ENCODE peak calls at places on chromosomes 6 and 20, in seven cellular contexts. One of them, this sample, is unnamed.

GRCh38 chr20:32902456-32903420 is 44.0 kb downstream of the EFCAB8 start:
- DNase-seq in HT1080: peak
- DNase-seq in stimulated activated CD4-positive, alpha-beta T cell treated with anti-CD3 and anti-CD28 coated beads, Interleukin-4, amount 100 ng/mL, for 4 hours: peak
- DNase-seq in H7: peak
- DNase-seq in MCF 10A: peak
- DNase-seq in CD4-positive, alpha-beta memory T cell: peak
- DNase-seq in stimulated activated CD8-positive, alpha-beta memory T cell treated with anti-CD3 and anti-CD28 coated beads, Interleukin-4, amount 100 ng/mL, for 4 hours: peak
- DNase-seq in this sample: peak

GRCh38 chr6:99241905-99242534 is 107.5 kb downstream of the FAXC start:
- DNase-seq in HT1080: peak
- DNase-seq in stimulated activated CD4-positive, alpha-beta T cell treated with anti-CD3 and anti-CD28 coated beads, Interleukin-4, amount 100 ng/mL, for 4 hours: no peak
- DNase-seq in H7: peak
- DNase-seq in MCF 10A: peak
- DNase-seq in CD4-positive, alpha-beta memory T cell: no peak
- DNase-seq in stimulated activated CD8-positive, alpha-beta memory T cell treated with anti-CD3 and anti-CD28 coated beads, Interleukin-4, amount 100 ng/mL, for 4 hours: no peak
- DNase-seq in this sample: peak

GRCh38 chr6:128339635-128340436 is 180.6 kb downstream of the PTPRK start:
- DNase-seq in HT1080: no peak
- DNase-seq in stimulated activated CD4-positive, alpha-beta T cell treated with anti-CD3 and anti-CD28 coated beads, Interleukin-4, amount 100 ng/mL, for 4 hours: no peak
- DNase-seq in H7: no peak
- DNase-seq in MCF 10A: no peak
- DNase-seq in CD4-positive, alpha-beta memory T cell: no peak
- DNase-seq in stimulated activated CD8-positive, alpha-beta memory T cell treated with anti-CD3 and anti-CD28 coated beads, Interleukin-4, amount 100 ng/mL, for 4 hours: no peak
- DNase-seq in this sample: no peak

GRCh38 chr20:25553819-25554296 is 31.5 kb downstream of the NINL start:
- DNase-seq in HT1080: no peak
- DNase-seq in stimulated activated CD4-positive, alpha-beta T cell treated with anti-CD3 and anti-CD28 coated beads, Interleukin-4, amount 100 ng/mL, for 4 hours: no peak
- DNase-seq in H7: peak
- DNase-seq in MCF 10A: peak
- DNase-seq in CD4-positive, alpha-beta memory T cell: no peak
- DNase-seq in stimulated activated CD8-positive, alpha-beta memory T cell treated with anti-CD3 and anti-CD28 coated beads, Interleukin-4, amount 100 ng/mL, for 4 hours: no peak
- DNase-seq in this sample: no peak

GRCh38 chr6:166940643-166941068 is 15.7 kb downstream of the RNASET2 start:
- DNase-seq in HT1080: peak
- DNase-seq in stimulated activated CD4-positive, alpha-beta T cell treated with anti-CD3 and anti-CD28 coated beads, Interleukin-4, amount 100 ng/mL, for 4 hours: no peak
- DNase-seq in H7: no peak
- DNase-seq in MCF 10A: peak
- DNase-seq in CD4-positive, alpha-beta memory T cell: no peak
- DNase-seq in stimulated activated CD8-positive, alpha-beta memory T cell treated with anti-CD3 and anti-CD28 coated beads, Interleukin-4, amount 100 ng/mL, for 4 hours: no peak
- DNase-seq in this sample: peak

GRCh38 chr20:44810061-44810390 is 320 bp downstream of the RIMS4 start:
- DNase-seq in HT1080: no peak
- DNase-seq in stimulated activated CD4-positive, alpha-beta T cell treated with anti-CD3 and anti-CD28 coated beads, Interleukin-4, amount 100 ng/mL, for 4 hours: no peak
- DNase-seq in H7: no peak
- DNase-seq in MCF 10A: no peak
- DNase-seq in CD4-positive, alpha-beta memory T cell: no peak
- DNase-seq in stimulated activated CD8-positive, alpha-beta memory T cell treated with anti-CD3 and anti-CD28 coated beads, Interleukin-4, amount 100 ng/mL, for 4 hours: no peak
- DNase-seq in this sample: no peak

GRCh38 chr6:16236648-16237199 is 1.7 kb upstream of the GMPR start:
- DNase-seq in HT1080: peak
- DNase-seq in stimulated activated CD4-positive, alpha-beta T cell treated with anti-CD3 and anti-CD28 coated beads, Interleukin-4, amount 100 ng/mL, for 4 hours: no peak
- DNase-seq in H7: no peak
- DNase-seq in MCF 10A: peak
- DNase-seq in CD4-positive, alpha-beta memory T cell: no peak
- DNase-seq in stimulated activated CD8-positive, alpha-beta memory T cell treated with anti-CD3 and anti-CD28 coated beads, Interleukin-4, amount 100 ng/mL, for 4 hours: no peak
- DNase-seq in this sample: no peak

GRCh38 chr20:41654884-41655283 is 36.7 kb upstream of the CHD6 start:
- DNase-seq in HT1080: no peak
- DNase-seq in stimulated activated CD4-positive, alpha-beta T cell treated with anti-CD3 and anti-CD28 coated beads, Interleukin-4, amount 100 ng/mL, for 4 hours: no peak
- DNase-seq in H7: peak
- DNase-seq in MCF 10A: peak
- DNase-seq in CD4-positive, alpha-beta memory T cell: no peak
- DNase-seq in stimulated activated CD8-positive, alpha-beta memory T cell treated with anti-CD3 and anti-CD28 coated beads, Interleukin-4, amount 100 ng/mL, for 4 hours: no peak
- DNase-seq in this sample: peak

GRCh38 chr6:109059591-109060021 is 35.0 kb downstream of the SESN1 start:
- DNase-seq in HT1080: peak
- DNase-seq in stimulated activated CD4-positive, alpha-beta T cell treated with anti-CD3 and anti-CD28 coated beads, Interleukin-4, amount 100 ng/mL, for 4 hours: no peak
- DNase-seq in H7: no peak
- DNase-seq in MCF 10A: peak
- DNase-seq in CD4-positive, alpha-beta memory T cell: peak
- DNase-seq in stimulated activated CD8-positive, alpha-beta memory T cell treated with anti-CD3 and anti-CD28 coated beads, Interleukin-4, amount 100 ng/mL, for 4 hours: no peak
- DNase-seq in this sample: peak